ENCODE peak calls at places on chromosomes 11 and 22, in nine cellular contexts. U, L, C, P, V, K, J, O and G are unnamed samples.

GRCh38 chr11:134863294-134863693 is 451.3 kb upstream of the B3GAT1 start:
- DNase-seq in U (no peak), L (no peak), C (no peak), P (no peak), V (no peak), K (no peak), J (no peak), O (no peak), G (no peak)

GRCh38 chr11:11125618-11126017 is 227.4 kb downstream of the CSNK2A3 start:
- DNase-seq in U (no peak), L (no peak), C (no peak), P (no peak), V (no peak), K (no peak), J (no peak), O (no peak), G (no peak)

GRCh38 chr11:62707277-62707771 is at the start of the genes BSCL2 and GNG3:
- DNase-seq in U (no peak), L (no peak), C (no peak), P (no peak), V (no peak), K (no peak), J (no peak), O (no peak), G (peak; percentile 82)

GRCh38 chr11:84019576-84020194 is 733.5 kb upstream of the CCDC90B start:
- DNase-seq in U (no peak), L (no peak), C (no peak), P (no peak), V (no peak), K (no peak), J (no peak), O (no peak), G (no peak)

GRCh38 chr11:9609841-9610240 is 36.4 kb downstream of the WEE1 start:
- DNase-seq in U (no peak), L (no peak), C (no peak), P (no peak), V (no peak), K (no peak), J (no peak), O (peak; percentile 14), G (no peak)

GRCh38 chr11:43969543-43969942 is 27.1 kb downstream of the C11orf96 start:
- DNase-seq in U (no peak), L (no peak), C (no peak), P (no peak), V (no peak), K (no peak), J (no peak), O (no peak), G (no peak)

GRCh38 chr11:79940976-79941735 is 500.3 kb upstream of the TENM4 start:
- DNase-seq in U (no peak), L (no peak), C (no peak), P (no peak), V (no peak), K (no peak), J (no peak), O (no peak), G (no peak)

GRCh38 chr11:83456075-83456474 is 169.9 kb upstream of the CCDC90B start:
- DNase-seq in U (no peak), L (no peak), C (no peak), P (no peak), V (no peak), K (no peak), J (no peak), O (no peak), G (no peak)

GRCh38 chr22:19596680-19597398 is 72.6 kb upstream of the CLDN5 start:
- DNase-seq in U (no peak), L (no peak), C (no peak), P (no peak), V (no peak), K (no peak), J (no peak), O (no peak), G (no peak)

GRCh38 chr22:19599004-19599403 is 74.8 kb upstream of the CLDN5 start:
- DNase-seq in U (no peak), L (no peak), C (no peak), P (no peak), V (no peak), K (no peak), J (no peak), O (no peak), G (no peak)

GRCh38 chr22:19598054-19598855 is 74.0 kb upstream of the CLDN5 start:
- DNase-seq in U (peak; percentile 82), L (no peak), C (peak; percentile 56), P (peak; percentile 20), V (no peak), K (peak; percentile 46), J (no peak), O (no peak), G (no peak)

GRCh38 chr22:19597399-19597735 is 73.2 kb upstream of the CLDN5 start:
- DNase-seq in U (peak; percentile 91), L (no peak), C (no peak), P (peak; percentile 52), V (no peak), K (peak; percentile 86), J (no peak), O (no peak), G (no peak)

GRCh38 chr22:19599626-19600243 is 75.5 kb upstream of the CLDN5 start:
- DNase-seq in U (no peak), L (no peak), C (no peak), P (no peak), V (no peak), K (no peak), J (no peak), O (no peak), G (no peak)
- H3K27ac ChIP-seq in U (peak overlapping the region; percentile 9), L (no peak overlapping the region), C (no peak overlapping the region), P (no peak overlapping the region), V (no peak overlapping the region), K (peak overlapping the region; percentile 75), J (no peak overlapping the region), O (no peak overlapping the region), G (no peak overlapping the region)

GRCh38 chr11:64183890-64184289 is 2.1 kb upstream of the STIP1 start:
- DNase-seq in U (no peak), L (no peak), C (no peak), P (no peak), V (no peak), K (no peak), J (no peak), O (no peak), G (no peak)

GRCh38 chr11:64180871-64181270 is 5.1 kb upstream of the STIP1 start:
- DNase-seq in U (no peak), L (no peak), C (no peak), P (no peak), V (no peak), K (no peak), J (no peak), O (no peak), G (no peak)

GRCh38 chr11:64178203-64178602 is 7.8 kb upstream of the STIP1 start:
- DNase-seq in U (no peak), L (no peak), C (no peak), P (no peak), V (no peak), K (no peak), J (no peak), O (no peak), G (no peak)

GRCh38 chr11:64179221-64179620 is 6.8 kb upstream of the STIP1 start:
- DNase-seq in U (no peak), L (no peak), C (no peak), P (no peak), V (no peak), K (no peak), J (no peak), O (no peak), G (no peak)

DNA sequence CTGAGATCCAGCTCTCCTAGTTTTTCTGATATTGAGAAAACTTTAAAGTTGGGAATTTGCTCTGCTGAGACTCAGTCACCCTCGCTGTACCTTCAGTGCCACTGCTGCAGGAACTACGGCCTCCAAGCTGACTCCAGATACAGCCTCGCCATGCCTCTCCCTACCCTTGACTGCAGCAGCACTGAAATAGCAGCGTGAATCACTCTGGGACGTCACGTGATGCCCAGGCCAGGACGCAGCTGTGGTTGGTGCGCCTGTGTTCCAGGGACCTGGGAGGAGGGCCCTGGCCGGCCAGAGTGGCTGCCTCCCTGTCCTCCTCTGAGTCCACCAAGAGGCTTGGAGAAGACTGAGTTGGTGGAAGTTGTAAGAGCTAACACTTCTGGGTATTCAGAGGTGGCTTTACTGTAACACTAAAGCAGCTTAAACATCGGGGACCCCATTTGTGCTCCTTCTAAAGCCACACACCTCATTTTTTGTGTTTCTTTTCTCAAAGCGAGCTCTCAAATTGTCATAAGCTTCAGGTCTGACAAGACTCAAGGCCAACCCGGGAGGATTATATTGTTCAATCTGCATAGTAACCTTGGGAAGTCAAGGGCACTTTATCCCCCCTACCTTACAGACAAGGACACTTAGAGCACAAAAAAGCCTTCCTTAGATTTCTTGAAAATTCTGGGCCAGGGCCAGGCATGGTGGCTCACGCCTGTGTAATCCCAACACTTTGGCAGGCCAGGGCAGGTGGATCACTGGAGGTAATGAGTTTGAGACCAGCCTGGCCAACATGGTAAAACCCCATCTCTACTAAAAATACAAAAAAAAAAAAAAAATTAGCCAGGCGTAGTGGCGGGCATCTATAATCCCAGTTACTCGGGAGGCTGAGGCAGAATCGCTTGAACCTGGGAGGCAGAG is 4.2 kb upstream of the STIP1 start:
- DNase-seq in U (peak; percentile 59), L (peak; percentile 89), C (peak; percentile 92), P (peak; percentile 35), V (peak; percentile 88), K (no peak), J (peak; percentile 93), O (peak; percentile 75), G (peak; percentile 92)
- H3K27ac ChIP-seq in U (no peak overlapping the region), L (peak overlapping the region; percentile 60), C (peak overlapping the region; percentile 74), P (no peak overlapping the region), V (peak overlapping the region; percentile 68), K (no peak overlapping the region), J (peak overlapping the region; percentile 78), O (peak overlapping the region; percentile 62), G (peak overlapping the region; percentile 92)

GRCh38 chr22:45528046-45528445 is 25.4 kb downstream of the FBLN1 start:
- DNase-seq in U (no peak), L (no peak), C (no peak), P (no peak), V (no peak), K (no peak), J (no peak), O (no peak), G (no peak)
- H3K27ac ChIP-seq in U (no peak overlapping the region), L (no peak overlapping the region), C (no peak overlapping the region), P (no peak overlapping the region), V (no peak overlapping the region), K (no peak overlapping the region), J (peak overlapping the region; percentile 40), O (no peak overlapping the region), G (no peak overlapping the region)

DNA sequence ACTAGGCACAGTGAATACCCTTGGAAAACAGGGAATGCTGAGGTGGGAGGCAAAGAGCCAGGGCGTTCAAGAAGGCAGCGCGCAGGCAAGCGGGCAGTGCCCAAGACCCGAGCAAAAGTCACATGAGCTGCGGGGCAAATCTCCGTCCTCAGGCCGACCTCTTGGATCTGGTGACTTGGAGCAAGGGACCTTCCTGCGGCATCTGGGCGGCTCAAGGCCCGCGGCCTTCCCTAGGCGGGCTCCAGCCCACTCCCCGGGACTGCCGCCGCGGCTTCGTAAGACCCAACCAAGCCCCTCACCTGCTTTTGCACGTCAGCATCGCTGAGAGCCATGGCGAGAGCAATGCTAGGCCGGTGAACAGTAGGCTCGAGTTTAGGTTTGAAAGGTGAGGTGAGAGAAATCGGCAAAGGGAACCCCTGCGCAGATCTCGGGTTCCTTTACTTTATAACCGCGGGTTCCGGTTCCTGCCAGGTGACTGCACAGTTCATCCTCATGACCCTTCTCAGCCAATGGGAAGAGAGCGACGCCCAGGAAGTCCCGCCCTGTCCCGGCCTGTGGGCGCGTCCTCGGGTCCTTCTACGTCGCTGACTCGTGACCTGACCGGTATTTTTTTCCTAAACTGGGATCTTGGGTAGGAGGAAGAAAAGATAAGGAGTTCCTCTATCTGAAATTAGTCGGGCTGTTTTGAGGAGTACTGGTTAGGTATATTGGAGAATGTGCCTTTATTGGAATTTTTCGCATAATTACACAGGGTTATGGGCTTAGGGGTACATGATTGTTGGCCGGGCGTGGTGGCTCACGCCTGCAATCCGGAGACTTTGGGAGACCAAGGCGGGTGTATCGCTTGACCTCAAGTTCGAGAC is at the start of gene ATP6V1E1:
- DNase-seq in U (peak; percentile 97), L (peak; percentile 85), C (peak; percentile 96), P (peak; percentile 91), V (peak; percentile 99), K (peak; percentile 94), J (peak; percentile 98), O (peak; percentile 98), G (peak; percentile 97)
- H3K27ac ChIP-seq in U (peak within 1 kb of the TSS; percentile 93), L (peak within 1 kb of the TSS; percentile 93), C (peak within 1 kb of the TSS; percentile 95), P (peak within 1 kb of the TSS; percentile 93), V (peak within 1 kb of the TSS; percentile 94), K (peak within 1 kb of the TSS; percentile 97), J (peak within 1 kb of the TSS; percentile 89), O (peak within 1 kb of the TSS; percentile 95), G (peak within 1 kb of the TSS; percentile 78)